ENCODE peak calls at places on chromosomes 1 and 21, in nine cellular contexts. One of them, this sample, is unnamed.

GRCh38 chr21:29295066-29295650 is 3.6 kb upstream of the BACH1 start:
- DNase-seq in AG04450: no peak
- DNase-seq in activated naive CD8-positive, alpha-beta T cell treated with anti-CD3 and anti-CD28 coated beads, Interleukin-2, amount 50 U/mL, for 24 hours: peak; percentile 27
- DNase-seq in stomach: no peak
- DNase-seq in endothelial cell: no peak
- DNase-seq in HEK293T: no peak
- DNase-seq in CD8-positive, alpha-beta T cell: peak; percentile 48
- DNase-seq in lower lobe of right lung: no peak
- DNase-seq in neural crest cell: no peak
- DNase-seq in this sample: no peak

GRCh38 chr1:186421446-186421845 is 39.5 kb downstream of the PDC start:
- DNase-seq in AG04450: no peak
- DNase-seq in activated naive CD8-positive, alpha-beta T cell treated with anti-CD3 and anti-CD28 coated beads, Interleukin-2, amount 50 U/mL, for 24 hours: no peak
- DNase-seq in stomach: no peak
- DNase-seq in endothelial cell: no peak
- DNase-seq in HEK293T: no peak
- DNase-seq in CD8-positive, alpha-beta T cell: no peak
- DNase-seq in lower lobe of right lung: no peak
- DNase-seq in neural crest cell: no peak
- DNase-seq in this sample: no peak

GRCh38 chr1:244104309-244105060 is 53.4 kb downstream of the ZBTB18 start:
- DNase-seq in AG04450: peak; percentile 74
- DNase-seq in activated naive CD8-positive, alpha-beta T cell treated with anti-CD3 and anti-CD28 coated beads, Interleukin-2, amount 50 U/mL, for 24 hours: no peak
- DNase-seq in stomach: no peak
- DNase-seq in endothelial cell: no peak
- DNase-seq in HEK293T: no peak
- DNase-seq in CD8-positive, alpha-beta T cell: no peak
- DNase-seq in lower lobe of right lung: no peak
- DNase-seq in neural crest cell: no peak
- DNase-seq in this sample: no peak

GRCh38 chr1:81053826-81054225 is 746.9 kb upstream of the ADGRL2 start:
- DNase-seq in AG04450: no peak
- DNase-seq in activated naive CD8-positive, alpha-beta T cell treated with anti-CD3 and anti-CD28 coated beads, Interleukin-2, amount 50 U/mL, for 24 hours: no peak
- DNase-seq in stomach: no peak
- DNase-seq in endothelial cell: no peak
- DNase-seq in HEK293T: no peak
- DNase-seq in CD8-positive, alpha-beta T cell: no peak
- DNase-seq in lower lobe of right lung: no peak
- DNase-seq in neural crest cell: no peak
- DNase-seq in this sample: no peak

GRCh38 chr1:172588296-172589291 is 55.6 kb downstream of the SUCO start:
- DNase-seq in AG04450: peak; percentile 59
- DNase-seq in activated naive CD8-positive, alpha-beta T cell treated with anti-CD3 and anti-CD28 coated beads, Interleukin-2, amount 50 U/mL, for 24 hours: peak; percentile 6
- DNase-seq in stomach: no peak
- DNase-seq in endothelial cell: no peak
- DNase-seq in HEK293T: no peak
- DNase-seq in CD8-positive, alpha-beta T cell: no peak
- DNase-seq in lower lobe of right lung: no peak
- DNase-seq in neural crest cell: no peak
- DNase-seq in this sample: no peak

GRCh38 chr1:88608139-88608943 is 75.7 kb upstream of the PKN2 start:
- DNase-seq in AG04450: peak; percentile 0
- DNase-seq in activated naive CD8-positive, alpha-beta T cell treated with anti-CD3 and anti-CD28 coated beads, Interleukin-2, amount 50 U/mL, for 24 hours: no peak
- DNase-seq in stomach: no peak
- DNase-seq in endothelial cell: peak; percentile 18
- DNase-seq in HEK293T: peak; percentile 58
- DNase-seq in CD8-positive, alpha-beta T cell: no peak
- DNase-seq in lower lobe of right lung: no peak
- DNase-seq in neural crest cell: no peak
- DNase-seq in this sample: peak; percentile 3

GRCh38 chr1:176976236-176976635 is 188.3 kb downstream of the ASTN1 start:
- DNase-seq in AG04450: no peak
- DNase-seq in activated naive CD8-positive, alpha-beta T cell treated with anti-CD3 and anti-CD28 coated beads, Interleukin-2, amount 50 U/mL, for 24 hours: no peak
- DNase-seq in stomach: no peak
- DNase-seq in endothelial cell: no peak
- DNase-seq in HEK293T: no peak
- DNase-seq in CD8-positive, alpha-beta T cell: no peak
- DNase-seq in lower lobe of right lung: no peak
- DNase-seq in neural crest cell: no peak
- DNase-seq in this sample: no peak

GRCh38 chr1:52636701-52637695 is 4.0 kb downstream of the SHISAL2A start:
- DNase-seq in AG04450: no peak
- DNase-seq in activated naive CD8-positive, alpha-beta T cell treated with anti-CD3 and anti-CD28 coated beads, Interleukin-2, amount 50 U/mL, for 24 hours: peak; percentile 77
- DNase-seq in stomach: no peak
- DNase-seq in endothelial cell: no peak
- DNase-seq in HEK293T: no peak
- DNase-seq in CD8-positive, alpha-beta T cell: peak; percentile 83
- DNase-seq in lower lobe of right lung: peak; percentile 65
- DNase-seq in neural crest cell: no peak
- DNase-seq in this sample: peak; percentile 54

GRCh38 chr1:93585059-93585966 is 96.3 kb downstream of the BCAR3 start:
- DNase-seq in AG04450: no peak
- DNase-seq in activated naive CD8-positive, alpha-beta T cell treated with anti-CD3 and anti-CD28 coated beads, Interleukin-2, amount 50 U/mL, for 24 hours: no peak
- DNase-seq in stomach: peak; percentile 99
- DNase-seq in endothelial cell: no peak
- DNase-seq in HEK293T: no peak
- DNase-seq in CD8-positive, alpha-beta T cell: no peak
- DNase-seq in lower lobe of right lung: peak; percentile 97
- DNase-seq in neural crest cell: no peak
- DNase-seq in this sample: peak; percentile 53

GRCh38 chr1:9315411-9316079 is 22.9 kb downstream of the SPSB1 start:
- DNase-seq in AG04450: peak; percentile 69
- DNase-seq in activated naive CD8-positive, alpha-beta T cell treated with anti-CD3 and anti-CD28 coated beads, Interleukin-2, amount 50 U/mL, for 24 hours: peak; percentile 51
- DNase-seq in stomach: no peak
- DNase-seq in endothelial cell: no peak
- DNase-seq in HEK293T: no peak
- DNase-seq in CD8-positive, alpha-beta T cell: no peak
- DNase-seq in lower lobe of right lung: no peak
- DNase-seq in neural crest cell: no peak
- DNase-seq in this sample: no peak

This sample was measured in pons.